ENCODE peak calls at places on chromosomes 13 and 19, in five cellular contexts. One of them, this sample, is unnamed.

GRCh38 chr19:33434886-33435705 is 61.6 kb downstream of the CEBPG start:
- DNase-seq in left ventricle myocardium superior: no peak
- DNase-seq in cerebellum: no peak
- DNase-seq in astrocyte of the spinal cord: peak; percentile 37
- DNase-seq in T-cell: no peak
- DNase-seq in this sample: peak; percentile 13

GRCh38 chr13:74839656-74840055 is 642.3 kb downstream of the TBC1D4 start:
- DNase-seq in left ventricle myocardium superior: no peak
- DNase-seq in cerebellum: no peak
- DNase-seq in astrocyte of the spinal cord: peak; percentile 22
- DNase-seq in T-cell: no peak
- DNase-seq in this sample: peak; percentile 77

GRCh38 chr19:51186323-51186722 is 38.6 kb upstream of the CD33 start:
- DNase-seq in left ventricle myocardium superior: no peak
- DNase-seq in cerebellum: no peak
- DNase-seq in astrocyte of the spinal cord: no peak
- DNase-seq in T-cell: no peak
- DNase-seq in this sample: no peak

GRCh38 chr19:7722231-7722651 is 9.7 kb downstream of the CLEC4G start:
- DNase-seq in left ventricle myocardium superior: no peak
- DNase-seq in cerebellum: peak; percentile 45
- DNase-seq in astrocyte of the spinal cord: no peak
- DNase-seq in T-cell: no peak
- DNase-seq in this sample: no peak

GRCh38 chr13:95607363-95607762 is 37.1 kb downstream of the DZIP1 start:
- DNase-seq in left ventricle myocardium superior: no peak
- DNase-seq in cerebellum: no peak
- DNase-seq in astrocyte of the spinal cord: peak; percentile 68
- DNase-seq in T-cell: no peak
- DNase-seq in this sample: peak; percentile 87

GRCh38 chr19:6060600-6061391 is 49.5 kb downstream of the RFX2 start:
- DNase-seq in left ventricle myocardium superior: no peak
- DNase-seq in cerebellum: no peak
- DNase-seq in astrocyte of the spinal cord: peak; percentile 56
- DNase-seq in T-cell: no peak
- DNase-seq in this sample: peak; percentile 17

GRCh38 chr13:101627556-101627943 is 175.1 kb downstream of the ITGBL1 start:
- DNase-seq in left ventricle myocardium superior: no peak
- DNase-seq in cerebellum: no peak
- DNase-seq in astrocyte of the spinal cord: peak; percentile 35
- DNase-seq in T-cell: no peak
- DNase-seq in this sample: peak; percentile 32

GRCh38 chr19:29878973-29879654 is 62.9 kb upstream of the URI1 start:
- DNase-seq in left ventricle myocardium superior: no peak
- DNase-seq in cerebellum: peak; percentile 55
- DNase-seq in astrocyte of the spinal cord: no peak
- DNase-seq in T-cell: no peak
- DNase-seq in this sample: peak; percentile 43

GRCh38 chr19:13993554-13994308 is 12.4 kb downstream of the RFX1 start:
- DNase-seq in left ventricle myocardium superior: no peak
- DNase-seq in cerebellum: peak; percentile 44
- DNase-seq in astrocyte of the spinal cord: no peak
- DNase-seq in T-cell: no peak
- DNase-seq in this sample: no peak

GRCh38 chr13:110615322-110616102 is at the start of gene NAXD:
- DNase-seq in left ventricle myocardium superior: peak; percentile 97
- DNase-seq in cerebellum: peak; percentile 99
- DNase-seq in astrocyte of the spinal cord: peak; percentile 93
- DNase-seq in T-cell: peak; percentile 70
- DNase-seq in this sample: peak; percentile 96